ENCODE peak calls at places on chromosomes 1 and 21, in six cellular contexts. H, Q, I, W, X and A are unnamed samples.

GRCh38 chr21:46515109-46515508 is 56.4 kb downstream of the DIP2A start:
- DNase-seq in H (peak), Q (no peak), I (no peak), W (no peak), X (no peak), A (peak)

GRCh38 chr21:42974832-42975820 is 764 bp downstream of the PKNOX1 start:
- DNase-seq in H (peak), Q (peak), I (peak), W (peak), X (peak), A (peak)

GRCh38 chr1:197800379-197801110 is 25.3 kb upstream of the DENND1B start:
- DNase-seq in H (no peak), Q (no peak), I (no peak), W (no peak), X (no peak), A (no peak)

GRCh38 chr1:229006121-229006870 is 264.6 kb upstream of the RAB4A start:
- DNase-seq in H (no peak), Q (no peak), I (no peak), W (no peak), X (no peak), A (no peak)

GRCh38 chr1:51331206-51332100 is 1.1 kb upstream of the TTC39A start:
- DNase-seq in H (peak), Q (no peak), I (no peak), W (no peak), X (peak), A (no peak)

GRCh38 chr1:155971910-155972809 is 6.2 kb downstream of the ARHGEF2 start:
- DNase-seq in H (peak), Q (no peak), I (no peak), W (no peak), X (no peak), A (peak)

GRCh38 chr1:112614460-112615065 is 4.4 kb downstream of the ST7L start:
- DNase-seq in H (no peak), Q (no peak), I (no peak), W (no peak), X (no peak), A (no peak)

GRCh38 chr1:62997849-62998248 is 213.9 kb downstream of the ATG4C start:
- DNase-seq in H (no peak), Q (no peak), I (no peak), W (no peak), X (no peak), A (no peak)

GRCh38 chr1:181166377-181167196 is 78.1 kb downstream of the IER5 start:
- DNase-seq in H (peak), Q (peak), I (peak), W (peak), X (peak), A (no peak)

GRCh38 chr1:107991371-107992066 is 26.5 kb upstream of the VAV3 start:
- DNase-seq in H (no peak), Q (no peak), I (no peak), W (no peak), X (no peak), A (no peak)

GRCh38 chr1:204299828-204300365 is 59.8 kb downstream of the PLEKHA6 start:
- DNase-seq in H (no peak), Q (no peak), I (no peak), W (no peak), X (no peak), A (no peak)

GRCh38 chr1:202505356-202505755 is 156.9 kb downstream of the PPP1R12B start:
- DNase-seq in H (no peak), Q (no peak), I (no peak), W (no peak), X (no peak), A (no peak)

GRCh38 chr1:7386226-7387052 is 384.7 kb upstream of the VAMP3 start:
- DNase-seq in H (peak), Q (no peak), I (no peak), W (no peak), X (no peak), A (no peak)

GRCh38 chr1:14968251-14968812 is 185.2 kb upstream of the TMEM51 start:
- DNase-seq in H (peak), Q (no peak), I (no peak), W (no peak), X (peak), A (peak)

GRCh38 chr1:183726825-183727224 is 73.7 kb upstream of the APOBEC4 start:
- DNase-seq in H (no peak), Q (no peak), I (no peak), W (no peak), X (no peak), A (no peak)

GRCh38 chr1:147539122-147539575 is 2.2 kb upstream of the BCL9 start:
- DNase-seq in H (no peak), Q (no peak), I (no peak), W (no peak), X (peak), A (no peak)